ENCODE peak calls at places on chromosomes 7 and 10, in eight cellular contexts. One of them, this sample, is unnamed.

GRCh38 chr7:31214751-31215150 is 125.8 kb downstream of the NEUROD6 start:
- DNase-seq in fibroblast of villous mesenchyme: no peak
- DNase-seq in endothelial cell: no peak
- DNase-seq in NCI-H1105 treated with DMSO at 0.1 percent for 48 hours: no peak
- DNase-seq in brain microvascular endothelial cell: no peak
- DNase-seq in neural crest cell: no peak
- DNase-seq in AG08395: no peak
- DNase-seq in NCI-H1694 treated with DMSO at 0.1 percent for 48 hours: no peak
- DNase-seq in this sample: no peak

GRCh38 chr7:84510501-84510900 is 315.9 kb upstream of the SEMA3A start:
- DNase-seq in fibroblast of villous mesenchyme: peak; percentile 42
- DNase-seq in endothelial cell: no peak
- DNase-seq in NCI-H1105 treated with DMSO at 0.1 percent for 48 hours: no peak
- DNase-seq in brain microvascular endothelial cell: no peak
- DNase-seq in neural crest cell: no peak
- DNase-seq in AG08395: peak; percentile 46
- DNase-seq in NCI-H1694 treated with DMSO at 0.1 percent for 48 hours: no peak
- DNase-seq in this sample: peak; percentile 12

GRCh38 chr7:50156746-50157145 is 63.7 kb upstream of the ZPBP start:
- DNase-seq in fibroblast of villous mesenchyme: no peak
- DNase-seq in endothelial cell: peak; percentile 37
- DNase-seq in NCI-H1105 treated with DMSO at 0.1 percent for 48 hours: no peak
- DNase-seq in brain microvascular endothelial cell: no peak
- DNase-seq in neural crest cell: no peak
- DNase-seq in AG08395: no peak
- DNase-seq in NCI-H1694 treated with DMSO at 0.1 percent for 48 hours: no peak
- DNase-seq in this sample: no peak

GRCh38 chr10:31207636-31208035 is 111.4 kb upstream of the ZEB1 start:
- DNase-seq in fibroblast of villous mesenchyme: peak; percentile 27
- DNase-seq in endothelial cell: no peak
- DNase-seq in NCI-H1105 treated with DMSO at 0.1 percent for 48 hours: no peak
- DNase-seq in brain microvascular endothelial cell: no peak
- DNase-seq in neural crest cell: no peak
- DNase-seq in AG08395: no peak
- DNase-seq in NCI-H1694 treated with DMSO at 0.1 percent for 48 hours: no peak
- DNase-seq in this sample: no peak

GRCh38 chr10:127976286-127976685 is 69.4 kb downstream of the PTPRE start:
- DNase-seq in fibroblast of villous mesenchyme: peak; percentile 59
- DNase-seq in endothelial cell: no peak
- DNase-seq in NCI-H1105 treated with DMSO at 0.1 percent for 48 hours: no peak
- DNase-seq in brain microvascular endothelial cell: no peak
- DNase-seq in neural crest cell: no peak
- DNase-seq in AG08395: peak; percentile 54
- DNase-seq in NCI-H1694 treated with DMSO at 0.1 percent for 48 hours: no peak
- DNase-seq in this sample: peak; percentile 32

GRCh38 chr10:84548869-84549268 is 220.5 kb downstream of the CCSER2 start:
- DNase-seq in fibroblast of villous mesenchyme: no peak
- DNase-seq in endothelial cell: peak; percentile 22
- DNase-seq in NCI-H1105 treated with DMSO at 0.1 percent for 48 hours: no peak
- DNase-seq in brain microvascular endothelial cell: no peak
- DNase-seq in neural crest cell: no peak
- DNase-seq in AG08395: no peak
- DNase-seq in NCI-H1694 treated with DMSO at 0.1 percent for 48 hours: no peak
- DNase-seq in this sample: no peak

GRCh38 chr7:8213381-8213780 is 48.6 kb downstream of the ICA1 start:
- DNase-seq in fibroblast of villous mesenchyme: no peak
- DNase-seq in endothelial cell: no peak
- DNase-seq in NCI-H1105 treated with DMSO at 0.1 percent for 48 hours: no peak
- DNase-seq in brain microvascular endothelial cell: no peak
- DNase-seq in neural crest cell: no peak
- DNase-seq in AG08395: no peak
- DNase-seq in NCI-H1694 treated with DMSO at 0.1 percent for 48 hours: no peak
- DNase-seq in this sample: no peak

GRCh38 chr10:15719899-15720634 is at the start of gene ITGA8:
- DNase-seq in fibroblast of villous mesenchyme: no peak
- DNase-seq in endothelial cell: peak; percentile 72
- DNase-seq in NCI-H1105 treated with DMSO at 0.1 percent for 48 hours: peak; percentile 38
- DNase-seq in brain microvascular endothelial cell: peak; percentile 24
- DNase-seq in neural crest cell: peak; percentile 51
- DNase-seq in AG08395: peak; percentile 54
- DNase-seq in NCI-H1694 treated with DMSO at 0.1 percent for 48 hours: peak; percentile 19
- DNase-seq in this sample: peak; percentile 70